ENCODE peak calls at places on chromosomes 5 and 9, in six cellular contexts. V is foreskin keratinocyte; U is spleen; Q is PC-3; Z is CD8-positive, alpha-beta memory T cell; O is Peyer's patch. C is an unnamed sample. For H3K4me1, the result is how much of the 10 kb centered on the place peaks cover.

GRCh38 chr5:143860211-143860610 is 48.2 kb downstream of the HMHB1 start:
- DNase-seq in U (no peak), O (no peak), V (no peak), Q (no peak), Z (no peak), C (no peak)

GRCh38 chr5:169701910-169702451 is 64.9 kb downstream of the DOCK2 start:
- DNase-seq in Z (no peak), O (no peak), V (peak), Q (peak), U (no peak), C (no peak)

GRCh38 chr5:6475626-6476312 is 27.1 kb downstream of the UBE2QL1 start:
- DNase-seq in Q (peak), O (no peak), Z (no peak), V (no peak), U (no peak), C (no peak)

GRCh38 chr5:34007116-34007674 is 655 bp downstream of the AMACR start:
- DNase-seq in U (peak), O (no peak), V (peak), Q (no peak), Z (peak), C (no peak)

GRCh38 chr9:98906273-98907040 is 37.2 kb upstream of the COL15A1 start:
- DNase-seq in Z (no peak), V (no peak), O (no peak), Q (no peak), U (no peak), C (no peak)

GRCh38 chr5:8457187-8458037 is 588.5 kb downstream of the MTRR start:
- DNase-seq in Q (no peak), V (peak), O (peak), U (peak), Z (peak), C (peak)

GRCh38 chr9:101639301-101639700 is 44.5 kb upstream of the PPP3R2 start:
- DNase-seq in O (no peak), Q (no peak), U (no peak), Z (no peak), V (no peak), C (no peak)

GRCh38 chr9:133763272-133764183 is 25.4 kb upstream of the SARDH start:
- DNase-seq in O (no peak), Z (no peak), V (no peak), Q (no peak), U (peak), C (peak)

GRCh38 chr9:137318976-137319375 is 16.9 kb upstream of the NRARP start:
- DNase-seq in Z (no peak), Q (no peak), V (no peak), U (peak), O (no peak), C (no peak)

GRCh38 chr5:149223081-149223848 is 48.4 kb upstream of the AFAP1L1 start:
- DNase-seq in V (peak), U (no peak), Z (no peak), O (no peak), Q (no peak), C (no peak)

GRCh38 chr5:149221731-149222342 is 49.8 kb upstream of the AFAP1L1 start:
- DNase-seq in O (no peak), U (no peak), Q (no peak), Z (no peak), V (no peak), C (no peak)

GRCh38 chr5:149220750-149221149 is 50.9 kb upstream of the AFAP1L1 start:
- DNase-seq in Q (no peak), O (no peak), U (no peak), V (no peak), Z (no peak), C (no peak)

GRCh38 chr5:149219584-149219983 is 52.1 kb upstream of the AFAP1L1 start:
- DNase-seq in Z (no peak), U (no peak), V (no peak), Q (no peak), O (no peak), C (no peak)

GRCh38 chr5:149221326-149221725 is 50.3 kb upstream of the AFAP1L1 start:
- DNase-seq in V (no peak), Z (no peak), Q (peak), U (no peak), O (no peak), C (no peak)
- H3K4me1 ChIP-seq in V (under half), Z (under half), Q (under half), U (under half), O (under half), C (under half)

GRCh38 chr9:71854811-71855210 is 56.2 kb downstream of the ABHD17B start:
- DNase-seq in V (no peak), Z (no peak), Q (no peak), O (no peak), U (no peak), C (no peak)
- H3K4me1 ChIP-seq in V (under half), Z (under half), Q (under half), O (under half), U (under half), C (under half)

GRCh38 chr5:158955636-158956035 is 144.1 kb downstream of the EBF1 start:
- DNase-seq in Z (no peak), V (no peak), U (no peak), O (no peak), Q (no peak), C (no peak)
- H3K4me1 ChIP-seq in Z (under half), V (under half), U (half or more), O (under half), Q (under half), C (under half)

GRCh38 chr5:81370912-81371311 is 23.0 kb downstream of the ACOT12 start:
- DNase-seq in Q (no peak), U (no peak), V (no peak), Z (no peak), O (no peak), C (no peak)
- H3K4me1 ChIP-seq in Q (under half), U (under half), V (under half), Z (under half), O (under half), C (under half)

DNA sequence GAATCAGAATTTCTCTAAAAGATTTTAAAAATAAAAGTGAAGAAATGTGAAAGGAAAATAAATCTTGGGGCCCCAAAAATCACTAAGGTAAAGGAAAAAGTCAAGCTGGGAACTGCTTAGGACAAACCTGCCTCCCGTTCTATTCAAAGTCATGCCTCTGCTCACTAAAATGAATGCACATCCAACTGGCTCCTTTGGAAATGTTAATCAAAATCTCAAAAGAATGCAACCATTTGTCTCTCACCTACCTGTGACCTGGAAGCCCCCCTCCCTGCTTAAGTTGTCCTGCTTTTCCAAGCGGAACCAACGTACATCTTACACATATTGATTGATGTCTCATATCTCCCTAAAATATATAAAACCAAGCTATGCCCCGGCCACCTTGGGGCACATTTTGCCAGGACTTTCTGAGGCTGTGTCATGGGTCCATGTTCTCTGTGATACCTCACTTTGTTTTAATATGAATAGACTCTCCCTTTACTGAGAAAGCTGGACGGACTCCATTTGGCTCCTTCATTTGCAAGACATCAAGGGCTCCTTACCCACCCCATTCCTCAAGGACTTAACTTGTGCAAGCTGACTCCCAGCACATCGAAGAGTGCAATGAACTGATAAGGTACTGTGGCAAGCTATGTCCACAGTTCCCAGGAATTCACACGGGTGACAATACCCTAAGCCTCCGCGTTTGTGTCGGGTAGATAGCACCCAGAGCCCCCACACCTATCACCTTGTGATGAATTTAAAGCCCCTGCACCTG is 164.4 kb downstream of the SMC2 start:
- DNase-seq in Q (no peak), O (no peak), Z (no peak), U (no peak), V (no peak), C (no peak)
- H3K4me1 ChIP-seq in Q (under half), O (under half), Z (under half), U (under half), V (under half), C (under half)